ENCODE peak calls at places on chromosomes 3 and 15, in four cellular contexts. One of them, this sample, is unnamed.

GRCh38 chr15:39969871-39970270 is 36.0 kb downstream of the EIF2AK4 start:
- DNase-seq in GDM1: no peak
- DNase-seq in activated T-cell treated with anti-CD3 and anti-CD28 coated beads, Interleukin-2, amount 50 U/mL, for 72 hours: peak; percentile 48
- DNase-seq in stimulated activated naive CD8-positive, alpha-beta T cell treated with anti-CD3 and anti-CD28 coated beads, Interleukin-15, amount 100 ng/mL, for 72 hours: no peak
- DNase-seq in this sample: no peak

GRCh38 chr15:73691398-73691797 is 7.2 kb downstream of the CD276 start:
- DNase-seq in stimulated activated naive CD8-positive, alpha-beta T cell treated with anti-CD3 and anti-CD28 coated beads, Interleukin-15, amount 100 ng/mL, for 72 hours: no peak
- DNase-seq in GDM1: no peak
- DNase-seq in activated T-cell treated with anti-CD3 and anti-CD28 coated beads, Interleukin-2, amount 50 U/mL, for 72 hours: no peak
- DNase-seq in this sample: no peak

GRCh38 chr15:42733027-42733426 is 3.9 kb downstream of the CDAN1 start:
- DNase-seq in stimulated activated naive CD8-positive, alpha-beta T cell treated with anti-CD3 and anti-CD28 coated beads, Interleukin-15, amount 100 ng/mL, for 72 hours: no peak
- DNase-seq in GDM1: no peak
- DNase-seq in activated T-cell treated with anti-CD3 and anti-CD28 coated beads, Interleukin-2, amount 50 U/mL, for 72 hours: no peak
- DNase-seq in this sample: no peak

GRCh38 chr3:3853584-3853983 is 54.4 kb downstream of the LRRN1 start:
- DNase-seq in activated T-cell treated with anti-CD3 and anti-CD28 coated beads, Interleukin-2, amount 50 U/mL, for 72 hours: no peak
- DNase-seq in GDM1: no peak
- DNase-seq in stimulated activated naive CD8-positive, alpha-beta T cell treated with anti-CD3 and anti-CD28 coated beads, Interleukin-15, amount 100 ng/mL, for 72 hours: no peak
- DNase-seq in this sample: no peak

GRCh38 chr15:32641517-32642059 is at the start of gene SCG5:
- DNase-seq in GDM1: no peak
- DNase-seq in stimulated activated naive CD8-positive, alpha-beta T cell treated with anti-CD3 and anti-CD28 coated beads, Interleukin-15, amount 100 ng/mL, for 72 hours: no peak
- DNase-seq in activated T-cell treated with anti-CD3 and anti-CD28 coated beads, Interleukin-2, amount 50 U/mL, for 72 hours: no peak
- DNase-seq in this sample: no peak

GRCh38 chr15:90402230-90402629 is 14.2 kb downstream of the IQGAP1 start:
- DNase-seq in stimulated activated naive CD8-positive, alpha-beta T cell treated with anti-CD3 and anti-CD28 coated beads, Interleukin-15, amount 100 ng/mL, for 72 hours: no peak
- DNase-seq in activated T-cell treated with anti-CD3 and anti-CD28 coated beads, Interleukin-2, amount 50 U/mL, for 72 hours: no peak
- DNase-seq in GDM1: no peak
- DNase-seq in this sample: no peak

GRCh38 chr3:136751259-136752045 is 726 bp downstream of the STAG1 start:
- DNase-seq in stimulated activated naive CD8-positive, alpha-beta T cell treated with anti-CD3 and anti-CD28 coated beads, Interleukin-15, amount 100 ng/mL, for 72 hours: peak; percentile 64
- DNase-seq in GDM1: peak; percentile 70
- DNase-seq in activated T-cell treated with anti-CD3 and anti-CD28 coated beads, Interleukin-2, amount 50 U/mL, for 72 hours: peak; percentile 68
- DNase-seq in this sample: peak; percentile 62

GRCh38 chr3:102471491-102471890 is 36.7 kb downstream of the ZPLD1 start:
- DNase-seq in activated T-cell treated with anti-CD3 and anti-CD28 coated beads, Interleukin-2, amount 50 U/mL, for 72 hours: no peak
- DNase-seq in stimulated activated naive CD8-positive, alpha-beta T cell treated with anti-CD3 and anti-CD28 coated beads, Interleukin-15, amount 100 ng/mL, for 72 hours: no peak
- DNase-seq in GDM1: no peak
- DNase-seq in this sample: no peak

GRCh38 chr15:89187911-89188514 is 33.4 kb downstream of the RLBP1 start:
- DNase-seq in GDM1: no peak
- DNase-seq in activated T-cell treated with anti-CD3 and anti-CD28 coated beads, Interleukin-2, amount 50 U/mL, for 72 hours: no peak
- DNase-seq in stimulated activated naive CD8-positive, alpha-beta T cell treated with anti-CD3 and anti-CD28 coated beads, Interleukin-15, amount 100 ng/mL, for 72 hours: no peak
- DNase-seq in this sample: no peak

GRCh38 chr15:99706557-99707303 is 26.5 kb downstream of the LYSMD4 start:
- DNase-seq in stimulated activated naive CD8-positive, alpha-beta T cell treated with anti-CD3 and anti-CD28 coated beads, Interleukin-15, amount 100 ng/mL, for 72 hours: peak; percentile 36
- DNase-seq in activated T-cell treated with anti-CD3 and anti-CD28 coated beads, Interleukin-2, amount 50 U/mL, for 72 hours: peak; percentile 49
- DNase-seq in GDM1: no peak
- DNase-seq in this sample: no peak

GRCh38 chr15:69794643-69795461 is 302.9 kb downstream of the TLE3 start:
- DNase-seq in GDM1: no peak
- DNase-seq in stimulated activated naive CD8-positive, alpha-beta T cell treated with anti-CD3 and anti-CD28 coated beads, Interleukin-15, amount 100 ng/mL, for 72 hours: no peak
- DNase-seq in activated T-cell treated with anti-CD3 and anti-CD28 coated beads, Interleukin-2, amount 50 U/mL, for 72 hours: no peak
- DNase-seq in this sample: no peak

GRCh38 chr3:46887980-46888494 is 10.5 kb downstream of the PTH1R start:
- DNase-seq in activated T-cell treated with anti-CD3 and anti-CD28 coated beads, Interleukin-2, amount 50 U/mL, for 72 hours: no peak
- DNase-seq in stimulated activated naive CD8-positive, alpha-beta T cell treated with anti-CD3 and anti-CD28 coated beads, Interleukin-15, amount 100 ng/mL, for 72 hours: no peak
- DNase-seq in GDM1: no peak
- DNase-seq in this sample: no peak

GRCh38 chr3:43259626-43260025 is 26.7 kb upstream of the SNRK start:
- DNase-seq in activated T-cell treated with anti-CD3 and anti-CD28 coated beads, Interleukin-2, amount 50 U/mL, for 72 hours: no peak
- DNase-seq in stimulated activated naive CD8-positive, alpha-beta T cell treated with anti-CD3 and anti-CD28 coated beads, Interleukin-15, amount 100 ng/mL, for 72 hours: no peak
- DNase-seq in GDM1: no peak
- DNase-seq in this sample: no peak